ENCODE peak calls at places on chromosomes 12 and 14, in ten cellular contexts. F is Peyer's patch, G is adrenal gland, V is body of pancreas, O is HepG2, E is gastrocnemius medialis, B is heart left ventricle, W is HCT116, T is uterus, Z is prostate gland. R is an unnamed sample.

GRCh38 chr12:68538722-68539614 is 71.7 kb upstream of the RAP1B start:
- DNase-seq in Z (no peak), V (no peak), F (peak; percentile 62), G (peak; percentile 27), B (peak; percentile 83), O (no peak), E (peak; percentile 16), W (no peak), T (peak; percentile 68), R (peak; percentile 24)

GRCh38 chr12:122944588-122944987 is 21.7 kb downstream of the ABCB9 start:
- DNase-seq in O (peak; percentile 33), B (no peak), Z (peak; percentile 67), T (no peak), F (peak; percentile 57), G (peak; percentile 48), W (peak; percentile 79), V (peak; percentile 57), E (no peak), R (peak; percentile 36)

GRCh38 chr12:93954160-93955112 is 193.9 kb upstream of the PLXNC1 start:
- DNase-seq in V (no peak), T (peak; percentile 42), O (no peak), Z (no peak), B (peak; percentile 71), G (no peak), F (no peak), W (no peak), E (peak; percentile 62), R (no peak)

GRCh38 chr14:75417674-75418073 is 10.1 kb upstream of the JDP2 start:
- DNase-seq in G (no peak), F (no peak), V (no peak), T (no peak), Z (peak; percentile 47), W (no peak), E (peak; percentile 15), B (no peak), O (peak; percentile 18), R (no peak)

GRCh38 chr14:102901633-102902032 is 20.8 kb upstream of the AMN start:
- DNase-seq in E (no peak), Z (no peak), T (no peak), O (no peak), V (no peak), G (no peak), W (no peak), B (no peak), F (peak; percentile 86), R (peak; percentile 65)

GRCh38 chr14:81200041-81200440 is 20.7 kb downstream of the GTF2A1 start:
- DNase-seq in V (no peak), F (no peak), E (no peak), O (no peak), B (no peak), G (no peak), T (no peak), W (no peak), Z (no peak), R (no peak)

GRCh38 chr12:131331148-131331750 is 377.5 kb downstream of the ADGRD1 start:
- DNase-seq in T (no peak), W (no peak), E (no peak), F (no peak), V (no peak), Z (no peak), O (no peak), B (no peak), G (no peak), R (no peak)

GRCh38 chr12:109822951-109823411 is 10.2 kb downstream of the TRPV4 start:
- DNase-seq in Z (peak; percentile 85), G (peak; percentile 81), T (no peak), O (peak; percentile 73), V (peak; percentile 79), B (peak; percentile 31), F (no peak), W (no peak), E (no peak), R (no peak)

GRCh38 chr12:34403706-34404376 is 381.5 kb downstream of the ALG10 start:
- DNase-seq in O (no peak), F (peak; percentile 37), Z (peak; percentile 1), V (peak; percentile 2), E (peak; percentile 5), G (peak; percentile 2), W (no peak), T (peak; percentile 8), B (peak; percentile 21), R (peak; percentile 4)

GRCh38 chr14:23153891-23154796 is 29.3 kb downstream of the SLC7A8 start:
- DNase-seq in V (peak; percentile 94), W (peak; percentile 38), O (no peak), Z (peak; percentile 96), G (peak; percentile 94), B (peak; percentile 96), E (peak; percentile 99), F (peak; percentile 84), T (peak; percentile 95), R (peak; percentile 85)

GRCh38 chr12:46874642-46875041 is 48.8 kb upstream of the SLC38A4 start:
- DNase-seq in Z (no peak), E (peak; percentile 64), O (no peak), G (peak; percentile 16), B (peak; percentile 71), W (no peak), T (no peak), V (no peak), F (no peak), R (no peak)

GRCh38 chr12:95605087-95605486 is 53.8 kb upstream of the USP44 start:
- DNase-seq in B (no peak), G (no peak), T (no peak), V (no peak), Z (no peak), W (no peak), E (no peak), O (no peak), F (no peak), R (no peak)

GRCh38 chr14:35336171-35337073 is 44.2 kb downstream of the PSMA6 start:
- DNase-seq in T (peak; percentile 98), Z (peak; percentile 58), F (peak; percentile 93), E (peak; percentile 91), O (peak; percentile 99), V (peak; percentile 81), W (no peak), B (peak; percentile 96), G (peak; percentile 98), R (peak; percentile 92)
- TF ChIP-seq POLR2A in T (peak; percentile 51), Z (no peak), F (peak; percentile 39), E (peak; percentile 32), O (no peak), V (peak; percentile 39), W (no peak), B (no peak), G (peak; percentile 95), R (peak; percentile 40)

DNA sequence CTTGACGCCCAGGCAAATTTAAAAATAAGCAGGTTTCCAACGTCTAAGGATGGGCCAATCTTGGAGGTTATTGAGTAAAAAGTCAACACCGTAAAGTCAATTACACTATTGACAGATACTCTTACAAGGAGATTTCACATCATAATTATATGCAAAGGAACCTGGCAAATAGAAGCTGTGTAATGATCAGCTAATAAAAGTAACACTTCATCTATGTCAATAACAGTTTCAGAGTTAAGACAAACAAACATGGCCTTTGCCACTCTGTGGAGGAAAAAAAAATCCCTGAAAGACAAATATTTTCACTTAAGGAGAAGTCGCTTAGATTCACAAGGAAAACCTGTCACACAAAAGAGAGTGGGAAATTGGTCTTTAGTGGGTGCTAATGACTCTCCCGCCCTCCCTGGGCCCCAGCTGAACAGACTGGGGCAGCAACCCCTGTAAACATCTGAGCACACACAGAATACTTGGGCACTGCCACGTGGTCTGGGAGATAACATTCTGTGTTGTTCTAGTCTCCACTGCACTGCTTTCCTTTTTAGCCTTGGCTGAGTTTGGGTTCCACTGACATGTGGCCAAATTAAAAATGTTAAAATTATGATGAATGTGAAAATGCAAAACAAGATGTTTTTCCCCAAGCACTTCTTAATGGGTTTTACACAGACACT is 240.8 kb downstream of the FOXN3 start:
- DNase-seq in O (no peak), F (no peak), E (no peak), B (no peak), T (no peak), V (no peak), Z (no peak), G (no peak), W (no peak), R (no peak)
- H3K36me3 ChIP-seq in O (peaks cover 69% of the 10 kb centered on the region), F (no peaks in the 10 kb centered on the region), E (no peaks in the 10 kb centered on the region), B (peaks cover 5% of the 10 kb centered on the region), T (no peaks in the 10 kb centered on the region), V (no peaks in the 10 kb centered on the region), Z (no peaks in the 10 kb centered on the region), G (no peaks in the 10 kb centered on the region), W (no peaks in the 10 kb centered on the region), R (peaks cover 10% of the 10 kb centered on the region)

GRCh38 chr12:82688619-82689018 is 1.9 kb downstream of the TMTC2 start:
- DNase-seq in G (no peak), T (no peak), B (no peak), W (no peak), O (no peak), Z (no peak), V (no peak), F (no peak), E (no peak), R (no peak)

GRCh38 chr12:82687020-82687951 is 580 bp downstream of the TMTC2 start:
- DNase-seq in B (peak; percentile 35), F (peak; percentile 81), Z (peak; percentile 54), W (peak; percentile 35), V (peak; percentile 76), G (peak; percentile 49), T (peak; percentile 23), O (no peak), E (peak; percentile 12), R (peak; percentile 80)

GRCh38 chr12:82688035-82688501 is 1.4 kb downstream of the TMTC2 start:
- DNase-seq in T (no peak), V (no peak), F (no peak), E (no peak), G (no peak), Z (no peak), W (no peak), B (no peak), O (no peak), R (no peak)

GRCh38 chr12:82685721-82686222 is 934 bp upstream of the TMTC2 start:
- DNase-seq in F (peak; percentile 98), G (peak; percentile 96), T (peak; percentile 93), Z (peak; percentile 98), V (peak; percentile 97), E (peak; percentile 85), W (peak; percentile 86), B (peak; percentile 96), O (peak; percentile 88), R (peak; percentile 97)

GRCh38 chr12:82686223-82687019 is at the start of gene TMTC2:
- DNase-seq in F (peak; percentile 96), O (peak; percentile 62), B (peak; percentile 92), V (peak; percentile 94), W (peak; percentile 76), T (peak; percentile 93), Z (peak; percentile 96), G (peak; percentile 96), E (peak; percentile 76), R (peak; percentile 96)
- TF ChIP-seq POLR2A in F (peak; percentile 71), O (peak; percentile 27), B (no peak), V (peak; percentile 82), W (peak; percentile 52), T (peak; percentile 63), Z (peak; percentile 82), G (peak; percentile 50), E (peak; percentile 43), R (peak; percentile 73)

DNA sequence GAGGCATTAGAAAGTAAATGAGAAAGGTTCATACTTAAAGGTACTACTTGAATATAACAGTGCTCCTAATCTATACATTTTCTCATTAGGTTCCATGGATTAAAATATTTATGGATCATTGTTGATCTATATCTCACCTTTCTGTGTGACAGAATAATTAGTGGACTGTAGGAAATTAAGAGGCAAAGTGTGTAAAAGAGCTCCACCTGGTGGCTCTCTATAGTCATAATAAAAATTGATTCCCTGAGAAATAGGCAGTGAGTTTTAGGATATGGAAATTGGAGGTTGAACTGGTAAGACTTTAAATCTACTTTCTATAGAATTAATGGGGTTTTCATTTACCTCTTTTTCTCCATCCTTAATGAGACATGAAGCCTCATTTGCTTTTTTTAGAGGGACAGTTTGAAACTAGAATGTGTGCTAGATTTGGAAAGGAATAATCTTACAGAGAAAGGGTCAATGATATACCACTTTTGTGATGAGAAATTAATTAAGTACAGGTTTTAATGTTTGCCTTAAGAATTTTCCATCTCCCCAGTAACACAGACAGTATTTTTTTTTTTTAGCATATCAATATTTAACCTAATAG is 11.8 kb upstream of the DERA start:
- DNase-seq in E (no peak), F (no peak), V (no peak), B (no peak), Z (no peak), G (no peak), T (no peak), O (peak; percentile 30), W (no peak), R (no peak)
- H3K36me3 ChIP-seq in E (no peaks in the 10 kb centered on the region), F (no peaks in the 10 kb centered on the region), V (peaks cover 4% of the 10 kb centered on the region), B (peaks cover 100% of the 10 kb centered on the region), Z (no peaks in the 10 kb centered on the region), G (peaks cover 50% of the 10 kb centered on the region), T (no peaks in the 10 kb centered on the region), O (peaks cover 54% of the 10 kb centered on the region), W (peaks cover 60% of the 10 kb centered on the region), R (peaks cover 60% of the 10 kb centered on the region)

R was measured in transverse colon.